ENCODE peak calls at places on chromosomes 12 and 14, in nine cellular contexts. Z, U, J, R, I, P, H, S and V are unnamed samples.

GRCh38 chr12:123519151-123520001 is 14.1 kb downstream of the RILPL1 start:
- DNase-seq in S (peak), R (no peak), H (peak), U (peak), Z (no peak), P (peak), I (no peak), J (peak), V (peak)

GRCh38 chr12:119354187-119354586 is 19.7 kb downstream of the CCDC60 start:
- DNase-seq in S (no peak), Z (no peak), H (no peak), P (no peak), J (peak), U (no peak), I (no peak), R (no peak), V (no peak)

GRCh38 chr12:57218030-57218853 is 1.6 kb downstream of the NXPH4 start:
- DNase-seq in U (no peak), S (no peak), I (no peak), J (no peak), Z (no peak), R (no peak), P (no peak), H (no peak), V (no peak)

GRCh38 chr12:92074889-92075288 is 70.8 kb downstream of the BTG1 start:
- DNase-seq in R (no peak), I (no peak), Z (no peak), J (no peak), H (no peak), U (no peak), S (no peak), P (no peak), V (no peak)

GRCh38 chr14:51597511-51597920 is 54.2 kb upstream of the FRMD6 start:
- DNase-seq in H (peak), Z (peak), I (no peak), U (no peak), S (no peak), J (no peak), R (no peak), P (peak), V (no peak)

GRCh38 chr14:91190853-91191252 is 53.7 kb downstream of the GPR68 start:
- DNase-seq in J (no peak), U (no peak), Z (no peak), P (no peak), H (no peak), I (no peak), R (no peak), S (no peak), V (no peak)

GRCh38 chr14:106556665-106557289 is 1030.4 kb downstream of the TMEM121 start:
- DNase-seq in P (no peak), J (peak), S (peak), H (no peak), U (no peak), Z (peak), I (peak), R (peak), V (peak)

GRCh38 chr12:80162177-80162576 is 62.8 kb downstream of the OTOGL start:
- DNase-seq in J (no peak), H (no peak), S (no peak), Z (no peak), I (no peak), U (no peak), R (no peak), P (no peak), V (no peak)

GRCh38 chr14:90630407-90630806 is 185.8 kb downstream of the TTC7B start:
- DNase-seq in I (no peak), R (no peak), P (no peak), U (peak), H (no peak), S (no peak), J (no peak), Z (no peak), V (no peak)

GRCh38 chr12:76250256-76250655 is 98.0 kb downstream of the BBS10 start:
- DNase-seq in I (no peak), S (no peak), U (no peak), R (no peak), Z (peak), J (no peak), P (no peak), H (peak), V (no peak)

GRCh38 chr14:87491816-87492215 is 501.2 kb downstream of the GALC start:
- DNase-seq in R (no peak), I (no peak), J (no peak), S (no peak), P (no peak), H (no peak), U (no peak), Z (peak), V (no peak)

GRCh38 chr12:116009805-116010204 is 267.7 kb downstream of the MED13L start:
- DNase-seq in I (no peak), H (no peak), U (no peak), R (no peak), P (no peak), Z (no peak), S (peak), J (no peak), V (no peak)

GRCh38 chr12:29024117-29024516 is 125.0 kb upstream of the FAR2 start:
- DNase-seq in R (no peak), U (no peak), J (no peak), I (no peak), P (peak), Z (no peak), S (no peak), H (no peak), V (no peak)

GRCh38 chr12:43544703-43545102 is 7.3 kb downstream of the ADAMTS20 start:
- DNase-seq in R (no peak), I (no peak), P (no peak), H (no peak), Z (no peak), S (no peak), J (no peak), U (no peak), V (no peak)

GRCh38 chr12:64903738-64904137 is 79.3 kb downstream of the TBC1D30 start:
- DNase-seq in S (no peak), I (no peak), H (peak), R (no peak), P (no peak), Z (peak), U (no peak), J (no peak), V (no peak)

GRCh38 chr14:104218361-104219180 is 80.2 kb downstream of the KIF26A start:
- DNase-seq in Z (no peak), H (no peak), P (no peak), U (no peak), I (no peak), S (no peak), J (no peak), R (no peak), V (no peak)